ENCODE peak calls at places on chromosomes 13 and 19, in four cellular contexts. G is K562, Z is GM12878, O is HepG2. Y is an unnamed sample.

GRCh38 chr19:49930483-49931011 is 1.2 kb upstream of the NUP62 start:
- DNase-seq in Z (no peak), O (no peak), G (peak), Y (peak)

GRCh38 chr19:30266687-30267086 is 105.5 kb upstream of the ZNF536 start:
- DNase-seq in G (no peak), Z (no peak), O (no peak), Y (no peak)

GRCh38 chr19:6687117-6687516 is 17.2 kb upstream of the TNFSF14 start:
- DNase-seq in G (no peak), Z (no peak), O (no peak), Y (no peak)

GRCh38 chr19:6916952-6917351 is 29.6 kb downstream of the ADGRE1 start:
- DNase-seq in Z (no peak), G (no peak), O (no peak), Y (no peak)

GRCh38 chr19:18991050-18991449 is 42.3 kb downstream of the SUGP2 start:
- DNase-seq in Z (no peak), O (no peak), G (no peak), Y (no peak)

GRCh38 chr13:42348576-42348975 is 76.6 kb downstream of the AKAP11 start:
- DNase-seq in O (no peak), G (no peak), Z (no peak), Y (no peak)

GRCh38 chr19:2270157-2270571 is 11.8 kb downstream of the PEAK3 start:
- DNase-seq in Z (no peak), G (peak), O (no peak), Y (no peak)

GRCh38 chr13:80363890-80364503 is 23.1 kb upstream of the SPRY2 start:
- DNase-seq in O (peak), Z (no peak), G (peak), Y (no peak)

GRCh38 chr13:35744144-35744543 is 267.7 kb upstream of the MAB21L1 start:
- DNase-seq in O (no peak), G (no peak), Z (no peak), Y (no peak)

GRCh38 chr19:6417713-6418561 is 6.7 kb downstream of the KHSRP start:
- DNase-seq in O (no peak), G (no peak), Z (no peak), Y (peak)

GRCh38 chr19:16406356-16406755 is 65.4 kb downstream of the EPS15L1 start:
- DNase-seq in O (no peak), G (no peak), Z (no peak), Y (no peak)

GRCh38 chr13:19181621-19182485 is at the start of gene TUBA3C:
- DNase-seq in Z (no peak), G (peak), O (no peak), Y (no peak)

GRCh38 chr13:86757236-86757978 is 913.8 kb upstream of the SLITRK5 start:
- DNase-seq in O (no peak), Z (no peak), G (no peak), Y (peak)

GRCh38 chr13:79455331-79455730 is 25.6 kb upstream of the NDFIP2 start:
- DNase-seq in G (no peak), O (no peak), Z (no peak), Y (no peak)

GRCh38 chr13:62139597-62139996 is 723.9 kb upstream of the PCDH20 start:
- DNase-seq in Z (no peak), O (no peak), G (no peak), Y (no peak)

GRCh38 chr13:112218416-112218815 is 151.5 kb downstream of the SOX1 start:
- DNase-seq in O (no peak), G (no peak), Z (no peak), Y (no peak)

GRCh38 chr19:12825259-12826131 is 8.9 kb downstream of the RTBDN start:
- DNase-seq in O (no peak), Z (no peak), G (peak), Y (peak)

GRCh38 chr19:13537454-13537853 is 31.2 kb upstream of the CACNA1A start:
- DNase-seq in G (peak), O (no peak), Z (no peak), Y (peak)

GRCh38 chr13:28609936-28610335 is 49.0 kb upstream of the POMP start:
- DNase-seq in Z (no peak), G (no peak), O (no peak), Y (no peak)

GRCh38 chr13:41995946-41996345 is 35.0 kb upstream of the VWA8 start:
- DNase-seq in O (peak), Z (no peak), G (peak), Y (no peak)

GRCh38 chr13:22648325-22648758 is 532.4 kb upstream of the SGCG start:
- DNase-seq in Z (no peak), O (no peak), G (no peak), Y (peak)

GRCh38 chr19:1267441-1268391 is 1.4 kb upstream of the CIRBP start:
- DNase-seq in Z (no peak), O (no peak), G (peak), Y (no peak)

GRCh38 chr19:5120833-5121232 is 151.9 kb downstream of the KDM4B start:
- DNase-seq in O (no peak), G (no peak), Z (no peak), Y (no peak)
- TF ChIP-seq USF2 in O (no peak), G (no peak), Z (no peak), Y (no peak)

DNA sequence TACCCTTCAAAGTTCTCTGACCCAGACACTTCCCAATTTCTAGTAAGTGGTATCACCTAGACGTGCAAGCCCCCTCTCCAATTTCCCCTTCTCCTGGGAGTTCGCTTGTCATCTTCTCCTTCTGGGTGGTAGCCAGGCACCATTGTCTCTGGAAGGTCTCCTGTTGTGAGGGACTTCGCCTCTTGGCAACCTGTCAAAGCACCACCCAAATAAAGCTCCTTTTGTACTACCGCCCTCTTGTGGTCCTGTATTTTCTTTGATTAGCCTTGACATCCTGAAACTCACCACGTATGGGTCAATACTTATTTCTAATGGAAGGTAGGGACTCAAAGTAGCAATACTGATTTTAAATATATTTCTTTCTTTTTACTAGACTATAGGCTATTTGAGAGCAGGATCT is 8.2 kb downstream of the GPC5 start:
- DNase-seq in G (peak), Z (no peak), O (peak), Y (peak)
- TF ChIP-seq TCF7 in G (no peak), Z (no peak), O (no peak), Y (no peak)

GRCh38 chr13:39062004-39062403 is 23.7 kb downstream of the NHLRC3 start:
- DNase-seq in O (no peak), Z (no peak), G (no peak), Y (no peak)
- TF ChIP-seq USF2 in O (no peak), Z (no peak), G (no peak), Y (no peak)

GRCh38 chr19:48754950-48755645 is at the start of gene FGF21:
- DNase-seq in G (peak), O (no peak), Z (no peak), Y (peak)
- TF ChIP-seq TCF7 in G (no peak), O (no peak), Z (no peak), Y (no peak)

GRCh38 chr19:46056536-46056935 is 15.7 kb upstream of the IGFL4 start:
- DNase-seq in O (peak), G (no peak), Z (no peak), Y (no peak)
- TF ChIP-seq USF2 in O (no peak), G (no peak), Z (no peak), Y (no peak)

GRCh38 chr19:9586764-9587163 is 2.5 kb upstream of the ZNF121 start:
- DNase-seq in G (peak), O (peak), Z (peak), Y (peak)
- TF ChIP-seq TCF7 in G (no peak), O (no peak), Z (no peak), Y (no peak)

GRCh38 chr19:4102339-4103072 is 21.4 kb downstream of the MAP2K2 start:
- DNase-seq in O (no peak), Z (no peak), G (no peak), Y (no peak)

GRCh38 chr19:4100647-4101495 is 23.1 kb downstream of the MAP2K2 start:
- DNase-seq in G (no peak), O (no peak), Z (no peak), Y (no peak)

GRCh38 chr19:4101496-4101770 is 22.5 kb downstream of the MAP2K2 start:
- DNase-seq in G (no peak), O (no peak), Z (no peak), Y (no peak)

GRCh38 chr19:4099054-4099764 is 24.7 kb downstream of the MAP2K2 start:
- DNase-seq in Z (no peak), G (no peak), O (no peak), Y (no peak)

GRCh38 chr19:4103073-4103418 is 20.9 kb downstream of the MAP2K2 start:
- DNase-seq in O (no peak), Z (no peak), G (no peak), Y (no peak)
- TF ChIP-seq USF2 in O (no peak), Z (no peak), G (no peak), Y (no peak)

GRCh38 chr19:36103842-36104552 is 6.9 kb upstream of the OVOL3 start:
- DNase-seq in Z (no peak), O (no peak), G (peak), Y (no peak)
- TF ChIP-seq TCF7 in Z (no peak), O (no peak), G (no peak), Y (no peak)

GRCh38 chr19:44907613-44908012 is 2.0 kb downstream of the APOE start:
- DNase-seq in Z (no peak), O (no peak), G (no peak), Y (no peak)

GRCh38 chr19:44909775-44910174 is 4.2 kb downstream of the APOE start:
- DNase-seq in Z (no peak), O (no peak), G (peak), Y (no peak)

GRCh38 chr19:44908836-44909201 is 3.2 kb downstream of the APOE start:
- DNase-seq in G (no peak), Z (no peak), O (no peak), Y (no peak)

GRCh38 chr19:44908074-44908835 is 2.7 kb downstream of the APOE start:
- DNase-seq in O (no peak), Z (no peak), G (no peak), Y (no peak)

GRCh38 chr19:44912854-44913253 is 1.6 kb upstream of the APOC1 start:
- DNase-seq in G (no peak), O (peak), Z (no peak), Y (no peak)
- TF ChIP-seq USF2 in G (no peak), O (peak), Z (no peak), Y (no peak)

GRCh38 chr13:111177803-111178389 is 62.8 kb downstream of the ARHGEF7 start:
- DNase-seq in Z (no peak), G (no peak), O (no peak), Y (no peak)
- TF ChIP-seq TCF7 in Z (no peak), G (no peak), O (no peak), Y (no peak)